ENCODE peak calls at places on chromosomes 3 and 15, in nine cellular contexts. One of them, this sample, is unnamed.

GRCh38 chr3:27824312-27825200 is 102.4 kb upstream of the EOMES start:
- DNase-seq in HCT116: no peak
- DNase-seq in breast epithelium: no peak
- DNase-seq in prostate gland: no peak
- DNase-seq in endothelial cell of umbilical vein: no peak
- DNase-seq in upper lobe of left lung: no peak
- DNase-seq in suprapubic skin: no peak
- DNase-seq in GM12878: no peak
- DNase-seq in sigmoid colon: no peak
- DNase-seq in this sample: no peak

GRCh38 chr3:33128706-33129105 is 14.9 kb downstream of the CRTAP start:
- DNase-seq in HCT116: no peak
- DNase-seq in breast epithelium: no peak
- DNase-seq in prostate gland: no peak
- DNase-seq in endothelial cell of umbilical vein: no peak
- DNase-seq in upper lobe of left lung: no peak
- DNase-seq in suprapubic skin: no peak
- DNase-seq in GM12878: no peak
- DNase-seq in sigmoid colon: no peak
- DNase-seq in this sample: no peak

GRCh38 chr3:14448063-14448462 is 45.7 kb downstream of the SLC6A6 start:
- DNase-seq in HCT116: no peak
- DNase-seq in breast epithelium: no peak
- DNase-seq in prostate gland: no peak
- DNase-seq in endothelial cell of umbilical vein: no peak
- DNase-seq in upper lobe of left lung: no peak
- DNase-seq in suprapubic skin: no peak
- DNase-seq in GM12878: no peak
- DNase-seq in sigmoid colon: no peak
- DNase-seq in this sample: no peak

GRCh38 chr3:37554364-37554763 is 307.3 kb upstream of the CTDSPL start:
- DNase-seq in HCT116: no peak
- DNase-seq in breast epithelium: no peak
- DNase-seq in prostate gland: no peak
- DNase-seq in endothelial cell of umbilical vein: no peak
- DNase-seq in upper lobe of left lung: no peak
- DNase-seq in suprapubic skin: no peak
- DNase-seq in GM12878: no peak
- DNase-seq in sigmoid colon: no peak
- DNase-seq in this sample: no peak

GRCh38 chr15:78567541-78567940 is 2.2 kb downstream of the CHRNA5 start:
- DNase-seq in HCT116: no peak
- DNase-seq in breast epithelium: no peak
- DNase-seq in prostate gland: no peak
- DNase-seq in endothelial cell of umbilical vein: no peak
- DNase-seq in upper lobe of left lung: no peak
- DNase-seq in suprapubic skin: no peak
- DNase-seq in GM12878: no peak
- DNase-seq in sigmoid colon: no peak
- DNase-seq in this sample: no peak

GRCh38 chr15:92449476-92449875 is 55.8 kb downstream of the ST8SIA2 start:
- DNase-seq in HCT116: no peak
- DNase-seq in breast epithelium: no peak
- DNase-seq in prostate gland: no peak
- DNase-seq in endothelial cell of umbilical vein: no peak
- DNase-seq in upper lobe of left lung: no peak
- DNase-seq in suprapubic skin: no peak
- DNase-seq in GM12878: no peak
- DNase-seq in sigmoid colon: no peak
- DNase-seq in this sample: no peak

GRCh38 chr3:150870406-150870805 is 34.8 kb downstream of the MINDY4B start:
- DNase-seq in HCT116: no peak
- DNase-seq in breast epithelium: no peak
- DNase-seq in prostate gland: no peak
- DNase-seq in endothelial cell of umbilical vein: no peak
- DNase-seq in upper lobe of left lung: no peak
- DNase-seq in suprapubic skin: no peak
- DNase-seq in GM12878: no peak
- DNase-seq in sigmoid colon: no peak
- DNase-seq in this sample: no peak

GRCh38 chr3:135514064-135514455 is 451.5 kb upstream of the PPP2R3A start:
- DNase-seq in HCT116: no peak
- DNase-seq in breast epithelium: no peak
- DNase-seq in prostate gland: no peak
- DNase-seq in endothelial cell of umbilical vein: no peak
- DNase-seq in upper lobe of left lung: no peak
- DNase-seq in suprapubic skin: no peak
- DNase-seq in GM12878: no peak
- DNase-seq in sigmoid colon: no peak
- DNase-seq in this sample: no peak

GRCh38 chr3:17983106-17983505 is 240.7 kb upstream of the TBC1D5 start:
- DNase-seq in HCT116: no peak
- DNase-seq in breast epithelium: no peak
- DNase-seq in prostate gland: no peak
- DNase-seq in endothelial cell of umbilical vein: no peak
- DNase-seq in upper lobe of left lung: no peak
- DNase-seq in suprapubic skin: no peak
- DNase-seq in GM12878: no peak
- DNase-seq in sigmoid colon: no peak
- DNase-seq in this sample: no peak

GRCh38 chr3:52182203-52182602 is 15.8 kb upstream of the ALAS1 start:
- DNase-seq in HCT116: no peak
- DNase-seq in breast epithelium: no peak
- DNase-seq in prostate gland: no peak
- DNase-seq in endothelial cell of umbilical vein: no peak
- DNase-seq in upper lobe of left lung: no peak
- DNase-seq in suprapubic skin: peak; percentile 58
- DNase-seq in GM12878: no peak
- DNase-seq in sigmoid colon: no peak
- DNase-seq in this sample: peak; percentile 27

GRCh38 chr3:100221159-100221558 is 39.6 kb upstream of the TBC1D23 start:
- DNase-seq in HCT116: no peak
- DNase-seq in breast epithelium: no peak
- DNase-seq in prostate gland: no peak
- DNase-seq in endothelial cell of umbilical vein: no peak
- DNase-seq in upper lobe of left lung: no peak
- DNase-seq in suprapubic skin: no peak
- DNase-seq in GM12878: no peak
- DNase-seq in sigmoid colon: no peak
- DNase-seq in this sample: no peak

DNA sequence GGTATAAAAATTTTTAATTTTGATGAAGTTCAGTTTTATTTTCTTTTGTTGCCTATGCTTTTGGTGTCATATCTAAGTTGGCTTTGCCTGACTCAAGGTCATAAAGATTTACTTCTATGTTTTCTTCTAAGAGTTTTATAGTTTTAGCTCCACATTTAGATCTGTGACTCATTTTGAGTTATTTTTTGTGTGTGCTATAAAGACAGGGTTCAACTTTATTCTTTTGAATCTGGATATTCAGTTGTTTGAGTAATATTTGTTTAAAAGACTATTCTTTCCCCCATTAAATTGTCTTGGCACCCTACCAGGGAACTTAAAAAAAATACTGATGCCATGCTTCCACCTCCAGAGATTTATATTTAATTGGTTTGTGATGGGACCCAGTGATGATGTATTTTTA is 4.0 kb downstream of the MAP3K13 start:
- DNase-seq in HCT116: no peak
- DNase-seq in breast epithelium: no peak
- DNase-seq in prostate gland: no peak
- DNase-seq in endothelial cell of umbilical vein: no peak
- DNase-seq in upper lobe of left lung: no peak
- DNase-seq in suprapubic skin: no peak
- DNase-seq in GM12878: no peak
- DNase-seq in sigmoid colon: no peak
- DNase-seq in this sample: no peak
- TF ChIP-seq POLR2A in HCT116: no peak
- TF ChIP-seq POLR2A in breast epithelium: no peak
- TF ChIP-seq POLR2A in prostate gland: no peak
- TF ChIP-seq POLR2A in endothelial cell of umbilical vein: no peak
- TF ChIP-seq POLR2A in upper lobe of left lung: no peak
- TF ChIP-seq POLR2A in suprapubic skin: no peak
- TF ChIP-seq POLR2A in GM12878: no peak
- TF ChIP-seq POLR2A in sigmoid colon: no peak
- TF ChIP-seq POLR2A in this sample: no peak

DNA sequence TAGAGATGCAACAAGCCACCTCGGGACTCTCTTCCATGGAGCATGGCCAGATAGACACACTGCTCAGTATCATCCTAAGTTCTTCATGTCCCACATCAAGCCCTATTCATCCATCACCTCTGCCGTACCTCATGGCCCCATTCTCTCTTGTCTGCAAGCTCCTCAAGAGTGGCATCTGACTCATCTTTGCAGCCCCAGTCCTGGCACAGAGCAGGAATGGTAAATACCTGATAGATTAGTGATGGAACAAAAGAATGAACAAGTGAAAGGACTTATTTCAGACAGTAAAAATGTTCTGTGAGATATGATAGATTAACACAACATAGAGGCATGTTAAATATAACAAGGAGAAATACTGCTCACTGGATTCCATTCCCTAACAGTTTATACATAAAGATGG is 176.4 kb downstream of the ISL2 start:
- DNase-seq in HCT116: no peak
- DNase-seq in breast epithelium: no peak
- DNase-seq in prostate gland: no peak
- DNase-seq in endothelial cell of umbilical vein: no peak
- DNase-seq in upper lobe of left lung: no peak
- DNase-seq in suprapubic skin: no peak
- DNase-seq in GM12878: no peak
- DNase-seq in sigmoid colon: no peak
- DNase-seq in this sample: no peak
- H3K4me3 ChIP-seq in HCT116: no peak overlapping the region
- H3K4me3 ChIP-seq in breast epithelium: no peak overlapping the region
- H3K4me3 ChIP-seq in prostate gland: no peak overlapping the region
- H3K4me3 ChIP-seq in endothelial cell of umbilical vein: no peak overlapping the region
- H3K4me3 ChIP-seq in upper lobe of left lung: no peak overlapping the region
- H3K4me3 ChIP-seq in suprapubic skin: no peak overlapping the region
- H3K4me3 ChIP-seq in GM12878: no peak overlapping the region
- H3K4me3 ChIP-seq in sigmoid colon: no peak overlapping the region
- H3K4me3 ChIP-seq in this sample: no peak overlapping the region

GRCh38 chr15:64893481-64894394 is 18.0 kb upstream of the ANKDD1A start:
- DNase-seq in HCT116: peak; percentile 24
- DNase-seq in breast epithelium: peak; percentile 83
- DNase-seq in prostate gland: peak; percentile 80
- DNase-seq in endothelial cell of umbilical vein: peak; percentile 98
- DNase-seq in upper lobe of left lung: peak; percentile 92
- DNase-seq in suprapubic skin: peak; percentile 96
- DNase-seq in GM12878: peak; percentile 99
- DNase-seq in sigmoid colon: peak; percentile 97
- DNase-seq in this sample: peak; percentile 92

GRCh38 chr15:64894395-64895056 is 17.2 kb upstream of the ANKDD1A start:
- DNase-seq in HCT116: no peak
- DNase-seq in breast epithelium: no peak
- DNase-seq in prostate gland: peak; percentile 11
- DNase-seq in endothelial cell of umbilical vein: no peak
- DNase-seq in upper lobe of left lung: no peak
- DNase-seq in suprapubic skin: peak; percentile 77
- DNase-seq in GM12878: peak; percentile 76
- DNase-seq in sigmoid colon: peak; percentile 70
- DNase-seq in this sample: peak; percentile 84

GRCh38 chr15:64891546-64891945 is 20.2 kb upstream of the ANKDD1A start:
- DNase-seq in HCT116: no peak
- DNase-seq in breast epithelium: no peak
- DNase-seq in prostate gland: no peak
- DNase-seq in endothelial cell of umbilical vein: no peak
- DNase-seq in upper lobe of left lung: no peak
- DNase-seq in suprapubic skin: no peak
- DNase-seq in GM12878: peak; percentile 23
- DNase-seq in sigmoid colon: no peak
- DNase-seq in this sample: no peak

GRCh38 chr15:64895285-64896065 is 16.2 kb upstream of the ANKDD1A start:
- DNase-seq in HCT116: no peak
- DNase-seq in breast epithelium: no peak
- DNase-seq in prostate gland: no peak
- DNase-seq in endothelial cell of umbilical vein: peak; percentile 53
- DNase-seq in upper lobe of left lung: peak; percentile 50
- DNase-seq in suprapubic skin: no peak
- DNase-seq in GM12878: peak; percentile 77
- DNase-seq in sigmoid colon: no peak
- DNase-seq in this sample: peak; percentile 41

DNA sequence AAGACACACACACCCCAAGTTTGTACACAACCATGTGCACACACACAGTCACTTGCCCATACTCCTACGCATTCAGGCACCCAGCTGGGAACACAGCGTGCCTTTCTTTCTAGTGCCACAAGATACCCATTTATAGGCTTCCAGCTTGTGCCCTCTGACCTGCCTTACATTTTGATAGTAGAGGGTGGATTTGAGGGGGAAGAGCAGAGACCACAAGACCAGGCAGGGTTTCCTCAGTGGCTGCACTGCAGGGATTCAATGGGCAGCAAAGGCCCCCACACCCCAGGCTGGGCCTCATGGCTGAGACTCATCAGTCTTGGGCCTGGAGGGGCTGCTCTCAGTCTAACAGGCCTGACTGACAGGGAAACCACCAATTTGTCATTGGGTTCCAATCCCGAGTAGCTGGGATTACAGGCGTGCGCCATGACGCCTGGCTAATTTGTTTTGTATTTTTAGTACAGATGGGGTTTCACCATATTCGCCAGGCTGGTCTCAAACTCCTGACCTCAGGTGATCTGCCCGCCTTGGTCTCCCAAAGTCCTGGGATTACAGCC is 18.8 kb upstream of the ANKDD1A start:
- DNase-seq in HCT116: no peak
- DNase-seq in breast epithelium: no peak
- DNase-seq in prostate gland: no peak
- DNase-seq in endothelial cell of umbilical vein: no peak
- DNase-seq in upper lobe of left lung: no peak
- DNase-seq in suprapubic skin: no peak
- DNase-seq in GM12878: peak; percentile 45
- DNase-seq in sigmoid colon: no peak
- DNase-seq in this sample: no peak
- TF ChIP-seq POLR2AphosphoS5 in HCT116: no peak
- TF ChIP-seq POLR2AphosphoS5 in breast epithelium: no peak
- TF ChIP-seq POLR2AphosphoS5 in prostate gland: no peak
- TF ChIP-seq POLR2AphosphoS5 in endothelial cell of umbilical vein: no peak
- TF ChIP-seq POLR2AphosphoS5 in upper lobe of left lung: peak; percentile 10
- TF ChIP-seq POLR2AphosphoS5 in suprapubic skin: no peak
- TF ChIP-seq POLR2AphosphoS5 in GM12878: no peak
- TF ChIP-seq POLR2AphosphoS5 in sigmoid colon: no peak
- TF ChIP-seq POLR2AphosphoS5 in this sample: no peak

DNA sequence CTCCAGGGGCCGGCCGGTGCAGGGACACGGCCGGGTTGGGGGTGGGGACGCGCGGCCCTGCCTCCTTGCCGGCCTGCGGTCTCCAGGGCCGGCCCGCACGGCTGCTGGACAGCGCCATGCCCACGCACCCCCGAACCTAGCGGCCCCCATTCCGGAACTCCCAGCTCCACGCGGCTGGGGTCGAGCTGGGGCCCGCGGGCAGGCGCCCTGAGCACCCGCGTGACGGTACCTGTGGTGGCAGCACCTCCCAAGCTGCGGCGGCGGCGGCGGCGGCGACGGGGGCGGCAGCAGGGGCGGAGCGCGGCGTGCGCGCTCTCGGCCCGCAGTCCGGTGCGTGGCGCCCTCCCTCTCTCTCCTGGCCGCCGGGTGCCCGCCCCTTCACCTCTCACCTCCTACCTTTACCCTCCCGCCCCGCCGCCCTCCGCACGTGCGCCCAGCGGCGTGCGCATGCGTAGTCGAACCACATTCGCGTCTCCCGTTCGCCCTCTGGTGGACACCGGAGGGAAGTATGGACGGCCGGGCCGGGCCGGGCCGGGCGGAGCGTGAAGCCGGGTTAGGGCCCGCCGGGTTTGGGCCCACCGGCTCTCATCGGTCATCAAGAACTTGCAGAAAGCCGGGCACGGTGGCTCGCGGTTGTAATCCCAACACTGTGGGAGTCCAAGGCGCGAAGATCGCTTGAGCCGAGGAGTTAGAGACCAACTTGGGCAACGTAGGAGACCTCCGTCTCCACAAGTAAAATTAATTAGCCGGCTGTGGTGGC is at the start of gene SCAP:
- DNase-seq in HCT116: peak; percentile 68
- DNase-seq in breast epithelium: peak; percentile 86
- DNase-seq in prostate gland: peak; percentile 88
- DNase-seq in endothelial cell of umbilical vein: peak; percentile 85
- DNase-seq in upper lobe of left lung: peak; percentile 95
- DNase-seq in suprapubic skin: peak; percentile 96
- DNase-seq in GM12878: peak; percentile 80
- DNase-seq in sigmoid colon: peak; percentile 97
- DNase-seq in this sample: peak; percentile 96
- TF ChIP-seq POLR2A in HCT116: peak; percentile 52
- TF ChIP-seq POLR2A in breast epithelium: no peak
- TF ChIP-seq POLR2A in prostate gland: peak; percentile 45
- TF ChIP-seq POLR2A in endothelial cell of umbilical vein: peak; percentile 15
- TF ChIP-seq POLR2A in upper lobe of left lung: peak; percentile 44
- TF ChIP-seq POLR2A in suprapubic skin: no peak
- TF ChIP-seq POLR2A in GM12878: peak; percentile 75
- TF ChIP-seq POLR2A in sigmoid colon: no peak
- TF ChIP-seq POLR2A in this sample: peak; percentile 14